ENCODE peak calls at places on chromosomes 1 and 21, in four cellular contexts. C is retina, K is SJSA1, Q is HFFc6. E is an unnamed sample.

GRCh38 chr1:178575611-178576331 is 62.9 kb downstream of the TEX35 start:
- DNase-seq in Q (peak; percentile 4), C (no peak), K (no peak), E (no peak)

GRCh38 chr1:169121146-169121923 is 14.8 kb downstream of the ATP1B1 start:
- DNase-seq in K (no peak), Q (peak; percentile 38), C (no peak), E (no peak)

GRCh38 chr1:224203243-224204016 is 20.4 kb downstream of the DEGS1 start:
- DNase-seq in Q (peak; percentile 43), K (no peak), C (peak; percentile 14), E (no peak)

GRCh38 chr1:2934642-2935081 is 86.6 kb upstream of the ACTRT2 start:
- DNase-seq in K (no peak), Q (no peak), C (no peak), E (no peak)

GRCh38 chr1:170285027-170285426 is 139.3 kb downstream of the NTMT2 start:
- DNase-seq in C (peak; percentile 34), K (no peak), Q (no peak), E (no peak)

GRCh38 chr1:246772686-246773085 is 48.5 kb downstream of the SCCPDH start:
- DNase-seq in C (no peak), K (no peak), Q (no peak), E (no peak)

GRCh38 chr1:170586321-170586855 is 54.4 kb downstream of the GORAB start:
- DNase-seq in C (no peak), K (no peak), Q (peak; percentile 43), E (no peak)

GRCh38 chr1:13730301-13730700 is 30.3 kb downstream of the PRDM2 start:
- DNase-seq in C (no peak), K (no peak), Q (no peak), E (no peak)

GRCh38 chr21:15159382-15160020 is 94.7 kb upstream of the NRIP1 start:
- DNase-seq in K (no peak), Q (no peak), C (no peak), E (no peak)

GRCh38 chr1:24929091-24929875 is 793 bp downstream of the RUNX3 start:
- DNase-seq in C (peak; percentile 71), K (no peak), Q (no peak), E (no peak)

E was measured in AML-193.